ENCODE peak calls at places on chromosomes 7 and 10, in ten cellular contexts. L, U, G, O, D, Q, X, A, K and W are unnamed samples.

GRCh38 chr7:117872565-117873055 is 631 bp downstream of the CTTNBP2 start:
- DNase-seq in X (no peak), L (no peak), Q (peak), O (no peak), K (no peak), D (no peak), G (peak), A (peak), U (peak), W (peak)

GRCh38 chr10:78247821-78248220 is 214.2 kb downstream of the RPS24 start:
- DNase-seq in U (no peak), K (no peak), L (no peak), A (no peak), D (no peak), O (no peak), G (no peak), Q (no peak), X (no peak), W (no peak)

GRCh38 chr7:19665399-19666008 is 43.3 kb downstream of the POLR1F start:
- DNase-seq in U (no peak), Q (no peak), O (no peak), L (peak), K (no peak), G (no peak), X (no peak), A (peak), D (no peak), W (no peak)

GRCh38 chr10:108684431-108684830 is 1238.9 kb downstream of the XPNPEP1 start:
- DNase-seq in X (no peak), K (no peak), Q (no peak), O (peak), D (no peak), U (no peak), G (no peak), L (no peak), A (no peak), W (no peak)

GRCh38 chr10:93062499-93063216 is 2.1 kb downstream of the CYP26C1 start:
- DNase-seq in Q (peak), G (no peak), U (no peak), K (no peak), O (no peak), L (peak), A (no peak), X (no peak), D (no peak), W (no peak)

GRCh38 chr7:112566392-112567324 is 85.9 kb downstream of the LSMEM1 start:
- DNase-seq in G (no peak), U (no peak), K (no peak), L (no peak), Q (no peak), O (no peak), X (no peak), A (no peak), D (no peak), W (no peak)

GRCh38 chr7:26603631-26604030 is 260.8 kb downstream of the SKAP2 start:
- DNase-seq in A (peak), D (no peak), O (peak), K (no peak), L (peak), Q (no peak), X (no peak), U (no peak), G (no peak), W (peak)

GRCh38 chr7:93799750-93800357 is 90.7 kb downstream of the TFPI2 start:
- DNase-seq in G (no peak), L (peak), K (no peak), A (peak), O (no peak), D (no peak), U (no peak), X (no peak), Q (no peak), W (no peak)

GRCh38 chr7:100475549-100475948 is 3.5 kb downstream of the TSC22D4 start:
- DNase-seq in K (peak), A (no peak), X (no peak), U (no peak), L (no peak), D (no peak), O (no peak), Q (no peak), G (no peak), W (no peak)

GRCh38 chr10:80204801-80205477 is 398 bp downstream of the ANXA11 start:
- DNase-seq in U (peak), Q (no peak), L (peak), K (peak), O (no peak), X (no peak), D (peak), G (no peak), A (peak), W (no peak)

GRCh38 chr7:119783799-119784198 is 489.2 kb upstream of the KCND2 start:
- DNase-seq in L (no peak), K (no peak), Q (no peak), O (peak), D (no peak), G (no peak), A (peak), U (no peak), X (no peak), W (no peak)

GRCh38 chr10:87842776-87843497 is 20.4 kb downstream of the KLLN start:
- DNase-seq in G (no peak), Q (no peak), D (no peak), U (no peak), L (peak), X (no peak), K (no peak), O (no peak), A (peak), W (no peak)

GRCh38 chr10:79226391-79227245 is 120.7 kb upstream of the PPIF start:
- DNase-seq in X (no peak), A (no peak), L (no peak), U (no peak), D (no peak), K (no peak), Q (no peak), G (no peak), O (no peak), W (no peak)

GRCh38 chr10:95963202-95963991 is 55.6 kb downstream of the CC2D2B start:
- DNase-seq in O (no peak), A (no peak), U (no peak), L (no peak), D (no peak), K (no peak), G (no peak), X (no peak), Q (no peak), W (no peak)

GRCh38 chr10:69362471-69362954 is 54.2 kb downstream of the TACR2 start:
- DNase-seq in G (no peak), O (peak), K (peak), A (peak), U (no peak), Q (no peak), D (no peak), X (no peak), L (peak), W (peak)

GRCh38 chr10:80472234-80473095 is 18.4 kb downstream of the TSPAN14 start:
- DNase-seq in U (no peak), X (no peak), K (no peak), O (peak), Q (no peak), D (no peak), A (peak), G (no peak), L (peak), W (no peak)

GRCh38 chr7:3301472-3301778 is 373 bp downstream of the SDK1 start:
- DNase-seq in D (no peak), L (peak), U (no peak), K (no peak), G (no peak), O (no peak), A (no peak), X (no peak), Q (no peak), W (no peak)

GRCh38 chr10:22657028-22657427 is 57.4 kb downstream of the PIP4K2A start:
- DNase-seq in Q (no peak), K (no peak), X (no peak), D (no peak), U (no peak), O (no peak), A (no peak), G (no peak), L (no peak), W (no peak)

GRCh38 chr10:52644678-52645434 is 127.7 kb downstream of the MBL2 start:
- DNase-seq in Q (no peak), L (peak), U (no peak), G (peak), D (no peak), K (no peak), O (no peak), A (peak), X (no peak), W (peak)

GRCh38 chr7:125130173-125130572 is 200.5 kb upstream of the POT1 start:
- DNase-seq in G (no peak), A (no peak), O (no peak), U (no peak), X (no peak), Q (no peak), D (no peak), K (no peak), L (no peak), W (no peak)

GRCh38 chr7:86926732-86927131 is 132.7 kb downstream of the ELAPOR2 start:
- DNase-seq in G (no peak), A (peak), D (peak), K (no peak), Q (no peak), U (no peak), L (peak), X (no peak), O (peak), W (peak)

GRCh38 chr10:27240891-27241639 is 468 bp upstream of the ACBD5 start:
- DNase-seq in G (no peak), D (no peak), A (peak), Q (no peak), O (no peak), U (no peak), X (no peak), L (peak), K (peak), W (no peak)

GRCh38 chr7:131425992-131426391 is 98.3 kb downstream of the MKLN1 start:
- DNase-seq in O (no peak), K (no peak), X (no peak), A (no peak), G (no peak), L (no peak), U (no peak), D (no peak), Q (no peak), W (no peak)